ENCODE peak calls at places on chromosomes 2 and 18, in eight cellular contexts. D, Q, H, V, S, W, R and T are unnamed samples.

GRCh38 chr18:24190590-24190989 is 51.7 kb downstream of the CABYR start:
- DNase-seq in Q (peak), W (no peak), S (no peak), V (no peak), R (no peak), D (no peak), H (no peak), T (no peak)

GRCh38 chr18:74836296-74837139 is 238.8 kb downstream of the ZNF407 start:
- DNase-seq in H (peak), R (peak), D (no peak), W (no peak), S (no peak), Q (peak), V (peak), T (no peak)

GRCh38 chr18:76380791-76381405 is 114.1 kb downstream of the ZNF516 start:
- DNase-seq in D (peak), R (no peak), V (peak), Q (no peak), H (peak), W (no peak), S (no peak), T (no peak)

GRCh38 chr2:217707116-217707742 is 295.6 kb downstream of the TNS1 start:
- DNase-seq in Q (peak), D (no peak), V (peak), R (peak), H (peak), S (no peak), W (no peak), T (no peak)

GRCh38 chr2:118774458-118775133 is 72.9 kb downstream of the EN1 start:
- DNase-seq in Q (peak), W (no peak), H (peak), R (peak), V (peak), D (peak), S (peak), T (no peak)

GRCh38 chr2:24351981-24352380 is 8.4 kb downstream of the ITSN2 start:
- DNase-seq in R (no peak), Q (no peak), D (no peak), S (no peak), H (no peak), V (no peak), W (no peak), T (no peak)

GRCh38 chr2:88556026-88556425 is 71.2 kb downstream of the EIF2AK3 start:
- DNase-seq in S (no peak), W (no peak), V (no peak), Q (no peak), R (no peak), H (no peak), D (no peak), T (no peak)

GRCh38 chr2:20171445-20171977 is 53.4 kb downstream of the SDC1 start:
- DNase-seq in W (no peak), H (no peak), S (no peak), V (no peak), D (no peak), Q (no peak), R (no peak), T (no peak)

GRCh38 chr18:55440988-55441387 is 147.0 kb downstream of the TCF4 start:
- DNase-seq in H (no peak), S (no peak), R (no peak), W (no peak), D (no peak), Q (no peak), V (no peak), T (no peak)

GRCh38 chr18:808086-808485 is 4.0 kb downstream of the YES1 start:
- DNase-seq in D (no peak), S (no peak), H (no peak), R (peak), V (no peak), Q (peak), W (no peak), T (no peak)

GRCh38 chr2:28754321-28754720 is 2.7 kb downstream of the PPP1CB start:
- DNase-seq in V (peak), R (peak), S (no peak), Q (no peak), W (no peak), D (no peak), H (no peak), T (no peak)

GRCh38 chr2:137381731-137382130 is 582.5 kb upstream of the HNMT start:
- DNase-seq in D (no peak), S (no peak), V (no peak), H (no peak), W (no peak), Q (no peak), R (no peak), T (no peak)

GRCh38 chr2:194826241-194826640 is 830.8 kb upstream of the SLC39A10 start:
- DNase-seq in H (peak), R (no peak), S (no peak), Q (peak), D (no peak), W (no peak), V (no peak), T (no peak)

GRCh38 chr2:172106128-172106961 is 3.6 kb upstream of the DLX2 start:
- DNase-seq in Q (no peak), S (peak), V (no peak), R (peak), D (peak), W (no peak), H (peak), T (no peak)

GRCh38 chr2:159762075-159762474 is 35.9 kb downstream of the CD302 start:
- DNase-seq in V (no peak), D (no peak), S (no peak), R (no peak), Q (no peak), H (no peak), W (no peak), T (no peak)

GRCh38 chr18:50107468-50107867 is 87.5 kb downstream of the MYO5B start:
- DNase-seq in R (no peak), H (peak), W (no peak), Q (no peak), S (no peak), V (no peak), D (no peak), T (no peak)

GRCh38 chr2:231716641-231717280 is 8.4 kb downstream of the PTMA start:
- DNase-seq in R (peak), V (no peak), D (no peak), S (no peak), H (peak), Q (peak), W (no peak), T (no peak)

GRCh38 chr2:195559431-195559914 is 97.6 kb upstream of the SLC39A10 start:
- DNase-seq in S (peak), W (no peak), D (no peak), V (peak), H (peak), Q (peak), R (peak), T (no peak)

GRCh38 chr2:182636694-182637093 is 79.4 kb upstream of the DNAJC10 start:
- DNase-seq in H (peak), V (no peak), R (no peak), S (no peak), Q (no peak), D (no peak), W (no peak), T (no peak)

GRCh38 chr2:221716434-221717303 is 144.6 kb upstream of the EPHA4 start:
- DNase-seq in H (peak), S (no peak), R (peak), Q (peak), V (peak), D (peak), W (no peak), T (no peak)

GRCh38 chr2:232229296-232229916 is 149.1 kb upstream of the ALPP start:
- DNase-seq in Q (peak), R (peak), H (peak), W (no peak), S (no peak), D (no peak), V (no peak), T (no peak)

GRCh38 chr2:102512161-102512560 is 39.1 kb downstream of the SLC9A4 start:
- DNase-seq in Q (no peak), W (no peak), D (no peak), S (no peak), R (no peak), V (no peak), H (no peak), T (no peak)

GRCh38 chr18:59123588-59124369 is 15.9 kb upstream of the SEC11C start:
- DNase-seq in V (peak), R (peak), H (peak), W (no peak), D (peak), S (no peak), Q (peak), T (no peak)

GRCh38 chr2:194327196-194327888 is 1329.7 kb upstream of the SLC39A10 start:
- DNase-seq in W (no peak), H (no peak), R (no peak), V (no peak), S (no peak), D (no peak), Q (no peak), T (no peak)

GRCh38 chr18:32081881-32082280 is 9.8 kb upstream of the RNF138 start:
- DNase-seq in S (no peak), R (peak), H (peak), W (no peak), V (no peak), Q (peak), D (no peak), T (no peak)

GRCh38 chr2:215692387-215693079 is 256.7 kb upstream of the FN1 start:
- DNase-seq in W (no peak), D (no peak), H (peak), S (no peak), Q (peak), V (no peak), R (peak), T (no peak)

GRCh38 chr2:9310390-9310789 is 103.8 kb downstream of the ASAP2 start:
- DNase-seq in H (peak), S (no peak), D (peak), Q (peak), W (peak), V (peak), R (peak), T (no peak)

GRCh38 chr2:46299365-46300263 is 2.4 kb downstream of the EPAS1 start:
- DNase-seq in W (peak), D (peak), R (peak), Q (peak), V (peak), S (no peak), H (peak), T (no peak)

GRCh38 chr2:132824716-132825115 is 154.7 kb upstream of the LYPD1 start:
- DNase-seq in S (no peak), V (no peak), Q (peak), R (peak), W (no peak), D (no peak), H (peak), T (no peak)

GRCh38 chr2:157256621-157257020 is 884 bp upstream of the GALNT5 start:
- DNase-seq in Q (peak), V (no peak), H (peak), D (no peak), W (no peak), S (peak), R (peak), T (no peak)

GRCh38 chr2:160731856-160732255 is 238.2 kb upstream of the RBMS1 start:
- DNase-seq in W (no peak), S (no peak), H (no peak), D (no peak), Q (no peak), R (no peak), V (no peak), T (no peak)

GRCh38 chr2:137969418-137969765 is 5.1 kb downstream of the HNMT start:
- DNase-seq in R (peak), D (no peak), S (no peak), W (no peak), H (peak), V (peak), Q (peak), T (no peak)

GRCh38 chr2:203714112-203714511 is 7.7 kb downstream of the CD28 start:
- DNase-seq in S (no peak), R (no peak), W (no peak), D (no peak), Q (no peak), H (no peak), V (no peak), T (no peak)